ENCODE peak calls at places on chromosomes 7 and 10, in seven cellular contexts. B is MM.1S, V is AG04450, Q is uterus, L is ascending aorta, J is tibial nerve, K is neural progenitor cell. R is an unnamed sample.

GRCh38 chr7:70812511-70812910 is 319.4 kb upstream of the GALNT17 start:
- DNase-seq in B (no peak), V (no peak), Q (no peak), L (no peak), J (no peak), K (peak; percentile 52), R (no peak)

GRCh38 chr10:28991738-28992270 is 297.1 kb upstream of the LYZL1 start:
- DNase-seq in B (peak; percentile 14), V (no peak), Q (no peak), L (no peak), J (no peak), K (peak; percentile 66), R (peak; percentile 24)

GRCh38 chr7:71752171-71752935 is 620.4 kb downstream of the GALNT17 start:
- DNase-seq in B (peak; percentile 58), V (no peak), Q (no peak), L (no peak), J (no peak), K (peak; percentile 88), R (peak; percentile 40)

GRCh38 chr7:128918266-128918665 is 7.8 kb upstream of the KCP start:
- DNase-seq in B (no peak), V (no peak), Q (no peak), L (no peak), J (no peak), K (no peak), R (no peak)

GRCh38 chr10:114879541-114880158 is 58.1 kb downstream of the FHIP2A start:
- DNase-seq in B (peak; percentile 53), V (no peak), Q (no peak), L (no peak), J (peak; percentile 14), K (peak; percentile 66), R (no peak)

GRCh38 chr10:75202321-75203096 is 8.1 kb upstream of the VDAC2 start:
- DNase-seq in B (no peak), V (no peak), Q (peak; percentile 75), L (no peak), J (no peak), K (no peak), R (peak; percentile 81)

GRCh38 chr7:44784364-44784763 is 12.1 kb upstream of the PPIA start:
- DNase-seq in B (no peak), V (no peak), Q (no peak), L (no peak), J (no peak), K (no peak), R (no peak)

GRCh38 chr10:59625842-59626522 is 83.7 kb downstream of the SLC16A9 start:
- DNase-seq in B (peak; percentile 76), V (peak; percentile 58), Q (peak; percentile 38), L (no peak), J (peak; percentile 40), K (peak; percentile 89), R (no peak)

GRCh38 chr10:35643976-35644799 is 2.1 kb upstream of the FZD8 start:
- DNase-seq in B (peak; percentile 69), V (no peak), Q (no peak), L (no peak), J (no peak), K (peak; percentile 44), R (no peak)

GRCh38 chr10:125687507-125688185 is 4.7 kb upstream of the TEX36 start:
- DNase-seq in B (no peak), V (no peak), Q (no peak), L (no peak), J (no peak), K (no peak), R (no peak)

GRCh38 chr10:6037422-6037821 is 24.7 kb downstream of the IL2RA start:
- DNase-seq in B (no peak), V (no peak), Q (no peak), L (no peak), J (no peak), K (no peak), R (no peak)

GRCh38 chr10:65968871-65969270 is 957.0 kb upstream of the LRRTM3 start:
- DNase-seq in B (peak; percentile 24), V (no peak), Q (no peak), L (no peak), J (no peak), K (no peak), R (no peak)

GRCh38 chr7:114140561-114140960 is 221.8 kb upstream of the PPP1R3A start:
- DNase-seq in B (no peak), V (no peak), Q (no peak), L (no peak), J (no peak), K (no peak), R (no peak)

GRCh38 chr10:71805776-71806705 is 32.7 kb upstream of the VSIR start:
- DNase-seq in B (no peak), V (no peak), Q (no peak), L (no peak), J (no peak), K (peak; percentile 72), R (no peak)

GRCh38 chr10:55283041-55283440 is 482.0 kb upstream of the PCDH15 start:
- DNase-seq in B (no peak), V (no peak), Q (no peak), L (no peak), J (no peak), K (no peak), R (no peak)

GRCh38 chr7:101678713-101679112 is 49.6 kb upstream of the MYL10 start:
- DNase-seq in B (no peak), V (no peak), Q (no peak), L (no peak), J (no peak), K (no peak), R (no peak)

GRCh38 chr10:32417906-32418547 is 27.9 kb upstream of the CCDC7 start:
- DNase-seq in B (no peak), V (peak; percentile 77), Q (peak; percentile 52), L (no peak), J (peak; percentile 36), K (no peak), R (no peak)

GRCh38 chr10:21272585-21273399 is 252.7 kb downstream of the SKIDA1 start:
- DNase-seq in B (no peak), V (no peak), Q (no peak), L (no peak), J (no peak), K (no peak), R (no peak)

GRCh38 chr10:95246582-95247051 is 44.2 kb downstream of the PDLIM1 start:
- DNase-seq in B (peak; percentile 70), V (no peak), Q (peak; percentile 69), L (no peak), J (peak; percentile 90), K (peak; percentile 91), R (peak; percentile 68)

GRCh38 chr7:30493231-30493630 is 11.4 kb downstream of the GGCT start:
- DNase-seq in B (no peak), V (no peak), Q (no peak), L (no peak), J (no peak), K (no peak), R (no peak)

GRCh38 chr10:13183625-13184024 is 22.3 kb downstream of the MCM10 start:
- DNase-seq in B (no peak), V (no peak), Q (no peak), L (no peak), J (no peak), K (no peak), R (no peak)

GRCh38 chr7:33645096-33645495 is 260.2 kb upstream of the BMPER start:
- DNase-seq in B (no peak), V (no peak), Q (no peak), L (no peak), J (no peak), K (no peak), R (no peak)
- H3K27ac ChIP-seq in B (no peak overlapping the region), V (no peak overlapping the region), Q (no peak overlapping the region), L (no peak overlapping the region), J (no peak overlapping the region), K (no peak overlapping the region), R (no peak overlapping the region)

DNA sequence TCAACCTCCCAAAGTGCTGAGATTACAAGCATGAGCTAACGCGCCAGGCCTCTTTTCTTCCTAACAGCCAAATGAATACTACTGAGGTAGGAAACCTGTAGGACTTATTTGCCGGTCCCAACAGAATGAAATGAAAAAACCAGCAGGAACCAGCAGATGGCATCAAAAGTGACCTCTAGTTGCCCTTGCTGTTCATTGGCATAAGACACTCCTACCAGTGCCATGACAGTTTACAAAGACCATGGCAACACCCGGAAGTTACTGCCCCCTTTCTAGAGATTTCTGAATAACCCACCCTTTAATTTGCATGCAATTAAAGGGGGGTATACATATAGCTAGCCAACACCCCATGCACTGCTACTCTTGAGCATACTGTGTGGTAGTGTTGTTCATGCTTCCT is 65.2 kb downstream of the ATE1 start:
- DNase-seq in B (no peak), V (no peak), Q (no peak), L (no peak), J (no peak), K (no peak), R (no peak)
- TF ChIP-seq CTCF in B (no peak), V (no peak), Q (no peak), L (no peak), J (no peak), K (no peak), R (no peak)

DNA sequence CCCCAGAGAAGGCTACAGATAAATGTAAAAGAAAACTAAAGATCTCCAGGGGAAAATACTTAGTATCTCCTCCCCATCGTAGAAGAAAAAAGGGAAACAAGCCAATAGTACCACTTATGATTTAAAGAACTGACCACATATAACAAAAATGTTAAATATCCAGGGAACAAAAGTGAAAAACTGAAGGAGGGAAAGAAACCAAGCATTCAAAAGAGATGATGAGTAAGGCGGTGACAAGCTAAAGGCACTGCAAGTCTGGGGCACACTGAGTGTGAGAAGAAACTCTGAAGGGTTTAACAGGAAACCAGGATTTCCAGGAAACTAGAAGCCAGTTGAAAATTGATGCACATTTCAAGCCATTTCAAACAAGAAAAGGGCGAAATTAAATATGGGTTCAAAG is 226.3 kb downstream of the AHR start:
- DNase-seq in B (no peak), V (no peak), Q (no peak), L (no peak), J (no peak), K (no peak), R (no peak)
- H3K27ac ChIP-seq in B (no peak overlapping the region), V (no peak overlapping the region), Q (no peak overlapping the region), L (peak overlapping the region; percentile 2), J (no peak overlapping the region), K (no peak overlapping the region), R (peak overlapping the region; percentile 32)

DNA sequence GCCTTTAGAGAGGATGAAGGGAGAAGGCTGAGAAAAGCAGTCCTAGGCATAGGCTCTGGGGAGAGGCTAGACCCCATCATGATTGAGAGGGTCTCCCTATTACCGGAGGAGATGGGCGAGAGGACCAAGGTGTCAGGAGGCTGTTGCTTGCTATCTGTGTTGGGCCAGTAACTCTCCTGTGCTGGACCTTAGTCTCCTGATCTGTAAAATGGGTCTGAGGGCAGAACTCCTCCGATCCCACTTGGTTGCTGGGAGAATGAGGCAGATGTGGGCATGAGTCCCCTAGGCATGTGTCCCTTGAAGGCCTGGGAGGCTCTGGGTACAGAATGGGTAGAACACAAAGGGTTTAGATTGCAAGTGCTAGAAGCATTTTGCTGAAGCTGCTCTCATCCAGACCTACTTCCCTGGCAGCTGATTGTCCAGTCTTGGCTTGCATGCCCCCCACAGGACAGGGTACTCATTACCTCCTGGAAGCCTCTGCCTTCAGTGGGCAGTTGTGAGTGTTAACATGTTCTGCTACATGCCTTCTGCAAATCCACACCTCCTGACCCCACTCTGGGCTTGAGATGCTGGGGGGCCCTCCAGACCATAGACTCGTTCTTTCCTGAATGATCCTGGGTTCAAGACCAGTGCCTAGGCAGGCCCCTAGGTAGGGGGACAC is 4.4 kb downstream of the ZMIZ1 start:
- DNase-seq in B (no peak), V (no peak), Q (no peak), L (no peak), J (no peak), K (no peak), R (no peak)
- TF ChIP-seq CTCF in B (no peak), V (peak; percentile 24), Q (no peak), L (no peak), J (no peak), K (no peak), R (no peak)

R was measured in left ventricle myocardium inferior.